ENCODE peak calls at places on chromosomes 16 and 17, in seven cellular contexts. One of them, this sample, is unnamed.

GRCh38 chr16:80594756-80595155 is 54.0 kb downstream of the DYNLRB2 start:
- DNase-seq in A549: no peak
- DNase-seq in K562: no peak
- DNase-seq in upper lobe of left lung: no peak
- DNase-seq in transverse colon: no peak
- DNase-seq in stomach: no peak
- DNase-seq in ovary: no peak
- DNase-seq in this sample: no peak

GRCh38 chr17:65886240-65886639 is 305.7 kb downstream of the CEP112 start:
- DNase-seq in A549: no peak
- DNase-seq in K562: no peak
- DNase-seq in upper lobe of left lung: no peak
- DNase-seq in transverse colon: no peak
- DNase-seq in stomach: no peak
- DNase-seq in ovary: no peak
- DNase-seq in this sample: no peak

GRCh38 chr17:8189041-8189710 is 804 bp downstream of the BORCS6 start:
- DNase-seq in A549: no peak
- DNase-seq in K562: no peak
- DNase-seq in upper lobe of left lung: no peak
- DNase-seq in transverse colon: peak
- DNase-seq in stomach: peak
- DNase-seq in ovary: peak
- DNase-seq in this sample: peak

GRCh38 chr16:88941933-88942909 is 34.8 kb downstream of the CBFA2T3 start:
- DNase-seq in A549: peak
- DNase-seq in K562: no peak
- DNase-seq in upper lobe of left lung: peak
- DNase-seq in transverse colon: peak
- DNase-seq in stomach: peak
- DNase-seq in ovary: peak
- DNase-seq in this sample: no peak

GRCh38 chr16:29307598-29308507 is 98.7 kb downstream of the NPIPB11 start:
- DNase-seq in A549: peak
- DNase-seq in K562: no peak
- DNase-seq in upper lobe of left lung: no peak
- DNase-seq in transverse colon: no peak
- DNase-seq in stomach: no peak
- DNase-seq in ovary: peak
- DNase-seq in this sample: no peak

GRCh38 chr17:78168906-78169793 is 769 bp downstream of the SYNGR2 start:
- DNase-seq in A549: peak
- DNase-seq in K562: peak
- DNase-seq in upper lobe of left lung: peak
- DNase-seq in transverse colon: peak
- DNase-seq in stomach: peak
- DNase-seq in ovary: peak
- DNase-seq in this sample: no peak

GRCh38 chr17:31499771-31500554 is 108.5 kb downstream of the RAB11FIP4 start:
- DNase-seq in A549: no peak
- DNase-seq in K562: no peak
- DNase-seq in upper lobe of left lung: peak
- DNase-seq in transverse colon: peak
- DNase-seq in stomach: peak
- DNase-seq in ovary: peak
- DNase-seq in this sample: no peak

GRCh38 chr17:68460715-68461114 is 3.4 kb upstream of the WIPI1 start:
- DNase-seq in A549: no peak
- DNase-seq in K562: no peak
- DNase-seq in upper lobe of left lung: peak
- DNase-seq in transverse colon: no peak
- DNase-seq in stomach: no peak
- DNase-seq in ovary: no peak
- DNase-seq in this sample: no peak

GRCh38 chr17:27577124-27577761 is 53.7 kb upstream of the LGALS9 start:
- DNase-seq in A549: no peak
- DNase-seq in K562: peak
- DNase-seq in upper lobe of left lung: peak
- DNase-seq in transverse colon: no peak
- DNase-seq in stomach: no peak
- DNase-seq in ovary: no peak
- DNase-seq in this sample: no peak

GRCh38 chr17:10073026-10073425 is 125.4 kb downstream of the GAS7 start:
- DNase-seq in A549: no peak
- DNase-seq in K562: no peak
- DNase-seq in upper lobe of left lung: no peak
- DNase-seq in transverse colon: no peak
- DNase-seq in stomach: no peak
- DNase-seq in ovary: no peak
- DNase-seq in this sample: no peak

DNA sequence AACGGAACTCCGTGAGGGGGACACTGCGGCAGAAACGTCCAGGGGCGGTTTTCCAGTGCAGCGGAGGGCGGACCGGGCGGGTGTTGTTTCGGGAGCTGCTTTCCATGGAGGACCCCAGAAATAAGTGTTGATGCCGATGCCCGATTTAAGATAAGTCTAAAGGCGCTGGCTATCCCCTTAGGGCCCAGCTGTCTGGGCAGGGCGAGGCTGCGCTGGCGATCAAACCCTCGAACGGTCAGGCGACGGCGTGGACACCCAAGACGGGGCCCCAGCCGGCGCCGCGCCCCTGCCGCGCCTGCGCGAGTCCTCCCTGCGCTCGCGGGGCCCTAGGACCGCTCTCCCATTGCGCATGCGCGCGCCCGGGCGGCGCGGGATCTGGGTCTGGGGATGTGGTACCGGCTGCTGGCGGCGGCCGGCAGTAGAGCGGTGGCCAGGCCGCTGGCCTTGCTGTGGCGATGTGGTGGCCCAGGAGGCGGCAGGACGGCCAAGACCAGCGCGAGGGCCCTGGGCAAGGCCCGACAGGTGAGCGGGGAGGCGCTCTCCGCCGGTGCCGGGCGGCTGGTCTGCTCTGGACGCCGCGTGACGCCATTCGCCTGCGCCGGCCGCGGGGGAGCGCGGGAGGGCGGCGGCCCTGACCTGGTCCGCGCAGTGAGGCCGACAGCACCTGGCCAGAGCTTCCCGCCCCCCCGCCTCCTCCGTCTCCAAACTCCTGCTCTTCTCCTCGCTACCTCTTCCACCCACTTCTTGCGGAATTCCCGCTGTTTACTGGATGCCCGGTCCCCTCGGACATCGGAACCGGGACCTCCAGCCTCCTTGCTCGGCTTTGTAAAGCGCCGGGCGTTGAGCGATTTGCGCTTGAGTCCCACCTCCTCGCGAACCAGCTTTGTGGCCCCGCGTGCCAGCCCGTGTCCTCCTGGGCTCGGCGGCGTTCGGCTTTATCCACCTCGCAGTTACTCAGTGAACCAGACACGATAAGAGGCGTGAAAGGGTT is 24.0 kb downstream of the DEF8 start:
- DNase-seq in A549: peak
- DNase-seq in K562: peak
- DNase-seq in upper lobe of left lung: peak
- DNase-seq in transverse colon: peak
- DNase-seq in stomach: peak
- DNase-seq in ovary: peak
- DNase-seq in this sample: peak
- TF ChIP-seq EP300 in A549: no peak
- TF ChIP-seq EP300 in K562: no peak
- TF ChIP-seq EP300 in upper lobe of left lung: no peak
- TF ChIP-seq EP300 in transverse colon: no peak
- TF ChIP-seq EP300 in stomach: no peak
- TF ChIP-seq EP300 in ovary: no peak
- TF ChIP-seq EP300 in this sample: no peak

DNA sequence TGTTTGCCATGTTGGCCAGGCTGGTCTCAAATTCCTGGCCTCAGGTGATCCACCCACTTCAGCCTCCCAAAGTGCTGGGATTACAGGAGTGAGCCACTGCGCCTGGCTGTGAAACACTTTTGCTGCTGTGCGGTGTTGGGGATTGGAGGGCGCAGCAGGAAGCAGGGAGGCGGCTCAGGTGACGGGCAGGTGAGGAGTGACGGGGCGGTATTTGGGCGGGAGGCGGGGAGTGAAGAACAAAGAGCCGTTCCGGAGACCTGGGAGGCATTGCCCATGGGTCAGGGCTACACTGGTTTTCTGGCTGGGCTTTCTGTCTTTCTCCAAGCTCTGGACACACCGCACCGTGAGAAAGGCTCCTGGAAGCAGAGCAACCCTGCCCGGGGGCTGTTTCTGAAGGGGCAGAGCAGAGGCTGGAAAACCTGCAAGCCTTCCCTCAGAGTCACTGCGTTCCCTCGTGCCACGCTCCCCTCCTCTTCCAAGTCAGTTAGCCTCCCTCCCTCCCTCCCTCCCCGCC is 22.1 kb downstream of the CRISPLD2 start:
- DNase-seq in A549: no peak
- DNase-seq in K562: no peak
- DNase-seq in upper lobe of left lung: peak
- DNase-seq in transverse colon: peak
- DNase-seq in stomach: peak
- DNase-seq in ovary: no peak
- DNase-seq in this sample: peak
- TF ChIP-seq EP300 in A549: no peak
- TF ChIP-seq EP300 in K562: no peak
- TF ChIP-seq EP300 in upper lobe of left lung: no peak
- TF ChIP-seq EP300 in transverse colon: no peak
- TF ChIP-seq EP300 in stomach: no peak
- TF ChIP-seq EP300 in ovary: no peak
- TF ChIP-seq EP300 in this sample: no peak

GRCh38 chr17:76641501-76641900 is 2.1 kb downstream of the ST6GALNAC1 start:
- DNase-seq in A549: peak
- DNase-seq in K562: no peak
- DNase-seq in upper lobe of left lung: no peak
- DNase-seq in transverse colon: no peak
- DNase-seq in stomach: no peak
- DNase-seq in ovary: no peak
- DNase-seq in this sample: no peak
- TF ChIP-seq EP300 in A549: peak
- TF ChIP-seq EP300 in K562: peak
- TF ChIP-seq EP300 in upper lobe of left lung: peak
- TF ChIP-seq EP300 in transverse colon: peak
- TF ChIP-seq EP300 in stomach: no peak
- TF ChIP-seq EP300 in ovary: no peak
- TF ChIP-seq EP300 in this sample: no peak

GRCh38 chr16:17407321-17407720 is 63.4 kb downstream of the XYLT1 start:
- DNase-seq in A549: no peak
- DNase-seq in K562: no peak
- DNase-seq in upper lobe of left lung: no peak
- DNase-seq in transverse colon: no peak
- DNase-seq in stomach: no peak
- DNase-seq in ovary: no peak
- DNase-seq in this sample: no peak

GRCh38 chr16:17403156-17403809 is 67.5 kb downstream of the XYLT1 start:
- DNase-seq in A549: no peak
- DNase-seq in K562: no peak
- DNase-seq in upper lobe of left lung: no peak
- DNase-seq in transverse colon: no peak
- DNase-seq in stomach: no peak
- DNase-seq in ovary: no peak
- DNase-seq in this sample: no peak

GRCh38 chr16:17408296-17408695 is 62.5 kb downstream of the XYLT1 start:
- DNase-seq in A549: no peak
- DNase-seq in K562: no peak
- DNase-seq in upper lobe of left lung: no peak
- DNase-seq in transverse colon: no peak
- DNase-seq in stomach: no peak
- DNase-seq in ovary: no peak
- DNase-seq in this sample: no peak

GRCh38 chr16:17404903-17405691 is 65.7 kb downstream of the XYLT1 start:
- DNase-seq in A549: no peak
- DNase-seq in K562: no peak
- DNase-seq in upper lobe of left lung: peak
- DNase-seq in transverse colon: peak
- DNase-seq in stomach: no peak
- DNase-seq in ovary: peak
- DNase-seq in this sample: peak

DNA sequence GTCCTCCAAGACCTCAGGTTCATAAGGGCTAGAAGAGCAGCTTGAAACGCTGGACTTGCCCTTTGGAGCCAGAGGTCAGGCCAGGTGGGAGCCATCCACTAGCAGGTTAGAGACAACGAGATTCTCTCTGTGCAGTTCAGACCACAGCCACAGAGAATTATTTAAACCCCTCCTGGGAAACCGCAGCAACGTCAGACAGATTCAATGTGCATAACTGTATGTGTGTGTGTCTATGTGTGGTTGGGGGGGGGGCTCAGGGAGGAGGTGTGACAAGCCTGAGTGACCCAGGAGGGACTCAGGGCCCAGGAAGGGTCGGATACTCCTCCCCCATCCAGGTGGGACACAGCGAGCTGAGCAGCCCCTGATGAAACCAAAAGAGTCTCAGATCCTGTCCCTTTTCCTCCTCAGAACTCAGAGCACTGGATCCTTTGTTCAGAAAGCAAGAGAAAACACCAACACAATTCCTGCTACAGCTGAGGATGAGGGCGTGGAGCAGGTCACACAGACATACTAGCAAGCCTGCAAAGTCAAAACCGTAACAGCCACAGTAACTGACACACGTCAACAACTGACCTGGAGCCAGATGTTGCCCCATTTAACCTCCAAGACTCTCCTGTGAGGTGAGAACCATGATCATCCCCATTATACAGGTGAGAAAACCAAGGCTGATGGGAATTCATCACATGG is 66.8 kb downstream of the XYLT1 start:
- DNase-seq in A549: no peak
- DNase-seq in K562: no peak
- DNase-seq in upper lobe of left lung: no peak
- DNase-seq in transverse colon: no peak
- DNase-seq in stomach: no peak
- DNase-seq in ovary: no peak
- DNase-seq in this sample: no peak
- TF ChIP-seq EP300 in A549: no peak
- TF ChIP-seq EP300 in K562: no peak
- TF ChIP-seq EP300 in upper lobe of left lung: no peak
- TF ChIP-seq EP300 in transverse colon: no peak
- TF ChIP-seq EP300 in stomach: no peak
- TF ChIP-seq EP300 in ovary: no peak
- TF ChIP-seq EP300 in this sample: no peak

DNA sequence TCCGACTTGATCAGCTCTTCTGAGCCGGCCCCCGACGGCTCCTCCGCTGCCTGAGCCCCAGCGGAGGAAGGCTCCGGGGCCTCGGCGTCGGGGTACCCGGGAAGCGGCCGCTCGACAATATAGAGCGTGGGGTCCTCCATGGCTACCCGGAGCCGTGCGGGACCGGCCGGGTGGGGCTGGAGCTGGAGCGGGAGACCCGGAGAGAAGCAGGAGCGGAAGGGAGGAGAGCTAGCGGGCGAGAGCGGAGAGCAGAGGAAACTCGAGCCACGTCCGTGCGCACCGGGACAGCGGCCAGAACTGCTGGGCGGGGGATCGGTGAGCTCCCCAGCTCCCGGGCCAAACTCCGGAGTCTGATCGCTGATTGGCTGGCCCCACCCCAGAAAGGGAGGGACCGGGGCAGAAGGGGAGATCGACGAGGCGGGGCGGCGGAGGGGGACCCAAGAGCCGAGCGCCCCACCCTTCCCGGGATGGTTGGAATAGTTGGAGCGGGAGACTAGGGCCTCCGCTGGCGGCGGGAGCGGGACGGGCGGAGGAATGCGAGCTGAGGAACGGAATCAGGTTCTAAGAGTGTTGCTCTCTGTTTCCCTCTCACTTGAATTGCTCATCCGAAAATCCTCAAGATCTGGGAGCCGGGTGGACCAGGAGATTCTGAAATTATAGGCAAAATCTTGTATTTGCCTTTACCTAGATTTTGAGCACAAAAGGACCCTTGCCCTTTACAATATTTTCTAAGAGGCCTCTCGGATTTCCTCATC is at the start of gene CAVIN1:
- DNase-seq in A549: peak
- DNase-seq in K562: peak
- DNase-seq in upper lobe of left lung: peak
- DNase-seq in transverse colon: peak
- DNase-seq in stomach: peak
- DNase-seq in ovary: peak
- DNase-seq in this sample: peak
- TF ChIP-seq EP300 in A549: no peak
- TF ChIP-seq EP300 in K562: no peak
- TF ChIP-seq EP300 in upper lobe of left lung: no peak
- TF ChIP-seq EP300 in transverse colon: no peak
- TF ChIP-seq EP300 in stomach: no peak
- TF ChIP-seq EP300 in ovary: no peak
- TF ChIP-seq EP300 in this sample: no peak

This sample was measured in suprapubic skin.